ENCODE peak calls at places on chromosome 21, in nine cellular contexts. One of them, this sample, is unnamed.

GRCh38 chr21:45154511-45155508 is 80.4 kb downstream of the ADARB1 start:
- DNase-seq in tibial nerve: no peak
- DNase-seq in EL: peak
- DNase-seq in cardiac fibroblast: peak
- DNase-seq in stimulated activated CD4-positive, alpha-beta T cell treated with anti-CD3 and anti-CD28 coated beads, Interleukin-2, amount 100 ng/mL, for 48 hours: no peak
- DNase-seq in GM20000: no peak
- DNase-seq in H9: peak
- DNase-seq in activated T-cell treated with anti-CD3 and anti-CD28 coated beads for 24 hours: no peak
- DNase-seq in NCI-H1694 treated with DMSO at 0.1 percent for 48 hours: no peak
- DNase-seq in this sample: no peak

GRCh38 chr21:36985761-36986594 is 19.5 kb upstream of the HLCS start:
- DNase-seq in tibial nerve: no peak
- DNase-seq in EL: no peak
- DNase-seq in cardiac fibroblast: no peak
- DNase-seq in stimulated activated CD4-positive, alpha-beta T cell treated with anti-CD3 and anti-CD28 coated beads, Interleukin-2, amount 100 ng/mL, for 48 hours: no peak
- DNase-seq in GM20000: no peak
- DNase-seq in H9: no peak
- DNase-seq in activated T-cell treated with anti-CD3 and anti-CD28 coated beads for 24 hours: no peak
- DNase-seq in NCI-H1694 treated with DMSO at 0.1 percent for 48 hours: no peak
- DNase-seq in this sample: no peak

GRCh38 chr21:34815831-34816700 is 147.3 kb downstream of the CLIC6 start:
- DNase-seq in tibial nerve: no peak
- DNase-seq in EL: peak
- DNase-seq in cardiac fibroblast: no peak
- DNase-seq in stimulated activated CD4-positive, alpha-beta T cell treated with anti-CD3 and anti-CD28 coated beads, Interleukin-2, amount 100 ng/mL, for 48 hours: no peak
- DNase-seq in GM20000: no peak
- DNase-seq in H9: no peak
- DNase-seq in activated T-cell treated with anti-CD3 and anti-CD28 coated beads for 24 hours: no peak
- DNase-seq in NCI-H1694 treated with DMSO at 0.1 percent for 48 hours: peak
- DNase-seq in this sample: no peak

GRCh38 chr21:45504021-45504515 is 38.2 kb downstream of the SLC19A1 start:
- DNase-seq in tibial nerve: no peak
- DNase-seq in EL: no peak
- DNase-seq in cardiac fibroblast: no peak
- DNase-seq in stimulated activated CD4-positive, alpha-beta T cell treated with anti-CD3 and anti-CD28 coated beads, Interleukin-2, amount 100 ng/mL, for 48 hours: no peak
- DNase-seq in GM20000: no peak
- DNase-seq in H9: no peak
- DNase-seq in activated T-cell treated with anti-CD3 and anti-CD28 coated beads for 24 hours: no peak
- DNase-seq in NCI-H1694 treated with DMSO at 0.1 percent for 48 hours: no peak
- DNase-seq in this sample: no peak

GRCh38 chr21:17834639-17835354 is 15.6 kb upstream of the C21orf91 start:
- DNase-seq in tibial nerve: no peak
- DNase-seq in EL: no peak
- DNase-seq in cardiac fibroblast: no peak
- DNase-seq in stimulated activated CD4-positive, alpha-beta T cell treated with anti-CD3 and anti-CD28 coated beads, Interleukin-2, amount 100 ng/mL, for 48 hours: no peak
- DNase-seq in GM20000: no peak
- DNase-seq in H9: no peak
- DNase-seq in activated T-cell treated with anti-CD3 and anti-CD28 coated beads for 24 hours: no peak
- DNase-seq in NCI-H1694 treated with DMSO at 0.1 percent for 48 hours: no peak
- DNase-seq in this sample: no peak

GRCh38 chr21:35232545-35233176 is 183.6 kb upstream of the RUNX1 start:
- DNase-seq in tibial nerve: no peak
- DNase-seq in EL: peak
- DNase-seq in cardiac fibroblast: peak
- DNase-seq in stimulated activated CD4-positive, alpha-beta T cell treated with anti-CD3 and anti-CD28 coated beads, Interleukin-2, amount 100 ng/mL, for 48 hours: no peak
- DNase-seq in GM20000: no peak
- DNase-seq in H9: no peak
- DNase-seq in activated T-cell treated with anti-CD3 and anti-CD28 coated beads for 24 hours: no peak
- DNase-seq in NCI-H1694 treated with DMSO at 0.1 percent for 48 hours: no peak
- DNase-seq in this sample: no peak

GRCh38 chr21:42370894-42371654 is 4.7 kb upstream of the TFF1 start:
- DNase-seq in tibial nerve: no peak
- DNase-seq in EL: no peak
- DNase-seq in cardiac fibroblast: no peak
- DNase-seq in stimulated activated CD4-positive, alpha-beta T cell treated with anti-CD3 and anti-CD28 coated beads, Interleukin-2, amount 100 ng/mL, for 48 hours: no peak
- DNase-seq in GM20000: no peak
- DNase-seq in H9: no peak
- DNase-seq in activated T-cell treated with anti-CD3 and anti-CD28 coated beads for 24 hours: no peak
- DNase-seq in NCI-H1694 treated with DMSO at 0.1 percent for 48 hours: no peak
- DNase-seq in this sample: no peak

GRCh38 chr21:41880153-41880552 is 1.0 kb upstream of the PRDM15 start:
- DNase-seq in tibial nerve: no peak
- DNase-seq in EL: no peak
- DNase-seq in cardiac fibroblast: no peak
- DNase-seq in stimulated activated CD4-positive, alpha-beta T cell treated with anti-CD3 and anti-CD28 coated beads, Interleukin-2, amount 100 ng/mL, for 48 hours: no peak
- DNase-seq in GM20000: no peak
- DNase-seq in H9: no peak
- DNase-seq in activated T-cell treated with anti-CD3 and anti-CD28 coated beads for 24 hours: no peak
- DNase-seq in NCI-H1694 treated with DMSO at 0.1 percent for 48 hours: no peak
- DNase-seq in this sample: no peak

GRCh38 chr21:46323227-46323709 is 402 bp downstream of the C21orf58 start:
- DNase-seq in tibial nerve: no peak
- DNase-seq in EL: no peak
- DNase-seq in cardiac fibroblast: peak
- DNase-seq in stimulated activated CD4-positive, alpha-beta T cell treated with anti-CD3 and anti-CD28 coated beads, Interleukin-2, amount 100 ng/mL, for 48 hours: peak
- DNase-seq in GM20000: no peak
- DNase-seq in H9: no peak
- DNase-seq in activated T-cell treated with anti-CD3 and anti-CD28 coated beads for 24 hours: no peak
- DNase-seq in NCI-H1694 treated with DMSO at 0.1 percent for 48 hours: no peak
- DNase-seq in this sample: no peak

GRCh38 chr21:45918011-45918410 is 63.6 kb upstream of the COL6A1 start:
- DNase-seq in tibial nerve: no peak
- DNase-seq in EL: no peak
- DNase-seq in cardiac fibroblast: no peak
- DNase-seq in stimulated activated CD4-positive, alpha-beta T cell treated with anti-CD3 and anti-CD28 coated beads, Interleukin-2, amount 100 ng/mL, for 48 hours: no peak
- DNase-seq in GM20000: no peak
- DNase-seq in H9: no peak
- DNase-seq in activated T-cell treated with anti-CD3 and anti-CD28 coated beads for 24 hours: no peak
- DNase-seq in NCI-H1694 treated with DMSO at 0.1 percent for 48 hours: no peak
- DNase-seq in this sample: no peak

GRCh38 chr21:37767984-37768383 is 148.3 kb downstream of the KCNJ6 start:
- DNase-seq in tibial nerve: no peak
- DNase-seq in EL: peak
- DNase-seq in cardiac fibroblast: peak
- DNase-seq in stimulated activated CD4-positive, alpha-beta T cell treated with anti-CD3 and anti-CD28 coated beads, Interleukin-2, amount 100 ng/mL, for 48 hours: no peak
- DNase-seq in GM20000: no peak
- DNase-seq in H9: no peak
- DNase-seq in activated T-cell treated with anti-CD3 and anti-CD28 coated beads for 24 hours: no peak
- DNase-seq in NCI-H1694 treated with DMSO at 0.1 percent for 48 hours: peak
- DNase-seq in this sample: no peak

GRCh38 chr21:27036736-27037301 is 69.9 kb upstream of the ADAMTS5 start:
- DNase-seq in tibial nerve: no peak
- DNase-seq in EL: no peak
- DNase-seq in cardiac fibroblast: no peak
- DNase-seq in stimulated activated CD4-positive, alpha-beta T cell treated with anti-CD3 and anti-CD28 coated beads, Interleukin-2, amount 100 ng/mL, for 48 hours: no peak
- DNase-seq in GM20000: no peak
- DNase-seq in H9: no peak
- DNase-seq in activated T-cell treated with anti-CD3 and anti-CD28 coated beads for 24 hours: no peak
- DNase-seq in NCI-H1694 treated with DMSO at 0.1 percent for 48 hours: peak
- DNase-seq in this sample: no peak

GRCh38 chr21:38659936-38660332 is 145.8 kb upstream of the ETS2 start:
- DNase-seq in tibial nerve: no peak
- DNase-seq in EL: no peak
- DNase-seq in cardiac fibroblast: no peak
- DNase-seq in stimulated activated CD4-positive, alpha-beta T cell treated with anti-CD3 and anti-CD28 coated beads, Interleukin-2, amount 100 ng/mL, for 48 hours: no peak
- DNase-seq in GM20000: no peak
- DNase-seq in H9: no peak
- DNase-seq in activated T-cell treated with anti-CD3 and anti-CD28 coated beads for 24 hours: no peak
- DNase-seq in NCI-H1694 treated with DMSO at 0.1 percent for 48 hours: no peak
- DNase-seq in this sample: no peak

GRCh38 chr21:45596704-45597318 is 46.7 kb upstream of the PCBP3 start:
- DNase-seq in tibial nerve: peak
- DNase-seq in EL: peak
- DNase-seq in cardiac fibroblast: peak
- DNase-seq in stimulated activated CD4-positive, alpha-beta T cell treated with anti-CD3 and anti-CD28 coated beads, Interleukin-2, amount 100 ng/mL, for 48 hours: peak
- DNase-seq in GM20000: peak
- DNase-seq in H9: peak
- DNase-seq in activated T-cell treated with anti-CD3 and anti-CD28 coated beads for 24 hours: peak
- DNase-seq in NCI-H1694 treated with DMSO at 0.1 percent for 48 hours: peak
- DNase-seq in this sample: peak

GRCh38 chr21:37531402-37532042 is 164.9 kb downstream of the DYRK1A start:
- DNase-seq in tibial nerve: no peak
- DNase-seq in EL: no peak
- DNase-seq in cardiac fibroblast: no peak
- DNase-seq in stimulated activated CD4-positive, alpha-beta T cell treated with anti-CD3 and anti-CD28 coated beads, Interleukin-2, amount 100 ng/mL, for 48 hours: no peak
- DNase-seq in GM20000: no peak
- DNase-seq in H9: no peak
- DNase-seq in activated T-cell treated with anti-CD3 and anti-CD28 coated beads for 24 hours: no peak
- DNase-seq in NCI-H1694 treated with DMSO at 0.1 percent for 48 hours: no peak
- DNase-seq in this sample: no peak

GRCh38 chr21:38175321-38175720 is 81.5 kb upstream of the KCNJ15 start:
- DNase-seq in tibial nerve: no peak
- DNase-seq in EL: no peak
- DNase-seq in cardiac fibroblast: peak
- DNase-seq in stimulated activated CD4-positive, alpha-beta T cell treated with anti-CD3 and anti-CD28 coated beads, Interleukin-2, amount 100 ng/mL, for 48 hours: no peak
- DNase-seq in GM20000: no peak
- DNase-seq in H9: no peak
- DNase-seq in activated T-cell treated with anti-CD3 and anti-CD28 coated beads for 24 hours: no peak
- DNase-seq in NCI-H1694 treated with DMSO at 0.1 percent for 48 hours: no peak
- DNase-seq in this sample: no peak

GRCh38 chr21:25977068-25977611 is 193.4 kb downstream of the APP start:
- DNase-seq in tibial nerve: no peak
- DNase-seq in EL: no peak
- DNase-seq in cardiac fibroblast: no peak
- DNase-seq in stimulated activated CD4-positive, alpha-beta T cell treated with anti-CD3 and anti-CD28 coated beads, Interleukin-2, amount 100 ng/mL, for 48 hours: no peak
- DNase-seq in GM20000: no peak
- DNase-seq in H9: no peak
- DNase-seq in activated T-cell treated with anti-CD3 and anti-CD28 coated beads for 24 hours: no peak
- DNase-seq in NCI-H1694 treated with DMSO at 0.1 percent for 48 hours: no peak
- DNase-seq in this sample: no peak

GRCh38 chr21:43938751-43939442 is 73.2 kb upstream of the TRAPPC10 start:
- DNase-seq in tibial nerve: peak
- DNase-seq in EL: peak
- DNase-seq in cardiac fibroblast: peak
- DNase-seq in stimulated activated CD4-positive, alpha-beta T cell treated with anti-CD3 and anti-CD28 coated beads, Interleukin-2, amount 100 ng/mL, for 48 hours: peak
- DNase-seq in GM20000: peak
- DNase-seq in H9: peak
- DNase-seq in activated T-cell treated with anti-CD3 and anti-CD28 coated beads for 24 hours: peak
- DNase-seq in NCI-H1694 treated with DMSO at 0.1 percent for 48 hours: peak
- DNase-seq in this sample: peak

GRCh38 chr21:29301703-29302102 is 3.0 kb downstream of the BACH1 start:
- DNase-seq in tibial nerve: no peak
- DNase-seq in EL: no peak
- DNase-seq in cardiac fibroblast: no peak
- DNase-seq in stimulated activated CD4-positive, alpha-beta T cell treated with anti-CD3 and anti-CD28 coated beads, Interleukin-2, amount 100 ng/mL, for 48 hours: no peak
- DNase-seq in GM20000: no peak
- DNase-seq in H9: no peak
- DNase-seq in activated T-cell treated with anti-CD3 and anti-CD28 coated beads for 24 hours: no peak
- DNase-seq in NCI-H1694 treated with DMSO at 0.1 percent for 48 hours: no peak
- DNase-seq in this sample: no peak

GRCh38 chr21:38789275-38789674 is 16.5 kb upstream of the ETS2 start:
- DNase-seq in tibial nerve: no peak
- DNase-seq in EL: no peak
- DNase-seq in cardiac fibroblast: no peak
- DNase-seq in stimulated activated CD4-positive, alpha-beta T cell treated with anti-CD3 and anti-CD28 coated beads, Interleukin-2, amount 100 ng/mL, for 48 hours: no peak
- DNase-seq in GM20000: no peak
- DNase-seq in H9: no peak
- DNase-seq in activated T-cell treated with anti-CD3 and anti-CD28 coated beads for 24 hours: no peak
- DNase-seq in NCI-H1694 treated with DMSO at 0.1 percent for 48 hours: no peak
- DNase-seq in this sample: no peak

This sample was measured in stimulated activated naive CD4-positive, alpha-beta T cell treated with Interleukin-2 at 50 U/mL for 16 hours.